ENCODE peak calls at places on chromosomes 6 and 20, in ten cellular contexts. Q, J, A, I, T, O, K, H, W and U are unnamed samples.

GRCh38 chr20:19974621-19975435 is 42.3 kb upstream of the NAA20 start:
- DNase-seq in Q (no peak), J (peak; percentile 94), A (peak; percentile 97), I (no peak), T (peak; percentile 90), O (peak; percentile 85), K (peak; percentile 94), H (peak; percentile 90), W (peak; percentile 97), U (peak; percentile 77)

GRCh38 chr6:21436625-21437024 is 156.9 kb upstream of the SOX4 start:
- DNase-seq in Q (no peak), J (no peak), A (no peak), I (no peak), T (no peak), O (no peak), K (no peak), H (no peak), W (no peak), U (no peak)

GRCh38 chr6:144559865-144560603 is 274.9 kb downstream of the UTRN start:
- DNase-seq in Q (no peak), J (peak; percentile 38), A (no peak), I (no peak), T (no peak), O (peak; percentile 6), K (no peak), H (peak; percentile 81), W (peak; percentile 38), U (no peak)

GRCh38 chr6:129621252-129621651 is 88.7 kb downstream of the ARHGAP18 start:
- DNase-seq in Q (peak; percentile 38), J (no peak), A (no peak), I (peak; percentile 72), T (no peak), O (no peak), K (no peak), H (no peak), W (no peak), U (no peak)

GRCh38 chr6:17816921-17817611 is 110.3 kb upstream of the NUP153 start:
- DNase-seq in Q (no peak), J (peak; percentile 36), A (no peak), I (peak; percentile 48), T (no peak), O (peak; percentile 22), K (no peak), H (no peak), W (peak; percentile 75), U (peak; percentile 45)

GRCh38 chr6:143822584-143823024 is 20.5 kb upstream of the LTV1 start:
- DNase-seq in Q (no peak), J (peak; percentile 74), A (no peak), I (no peak), T (no peak), O (no peak), K (peak; percentile 47), H (peak; percentile 7), W (peak; percentile 35), U (no peak)

GRCh38 chr6:139965393-139965792 is 590.9 kb upstream of the CITED2 start:
- DNase-seq in Q (no peak), J (peak; percentile 63), A (no peak), I (no peak), T (no peak), O (no peak), K (no peak), H (no peak), W (peak; percentile 68), U (no peak)

GRCh38 chr6:107357842-107358241 is 101.5 kb downstream of the PDSS2 start:
- DNase-seq in Q (no peak), J (no peak), A (no peak), I (no peak), T (no peak), O (no peak), K (no peak), H (no peak), W (no peak), U (no peak)

GRCh38 chr6:149964243-149965190 is 774 bp downstream of the ULBP1 start:
- DNase-seq in Q (peak; percentile 22), J (peak; percentile 17), A (no peak), I (peak; percentile 75), T (no peak), O (no peak), K (peak; percentile 83), H (peak; percentile 43), W (peak; percentile 16), U (no peak)

GRCh38 chr6:149961728-149962425 is 1.9 kb upstream of the ULBP1 start:
- DNase-seq in Q (peak; percentile 42), J (no peak), A (no peak), I (peak; percentile 80), T (no peak), O (no peak), K (no peak), H (no peak), W (no peak), U (no peak)

GRCh38 chr6:149963462-149964242 is at the start of gene ULBP1:
- DNase-seq in Q (peak; percentile 69), J (peak; percentile 87), A (peak; percentile 91), I (peak; percentile 95), T (peak; percentile 91), O (peak; percentile 75), K (peak; percentile 96), H (peak; percentile 62), W (peak; percentile 83), U (no peak)

GRCh38 chr6:149963212-149963461 is 606 bp upstream of the ULBP1 start:
- DNase-seq in Q (no peak), J (peak; percentile 40), A (no peak), I (peak; percentile 80), T (no peak), O (no peak), K (peak; percentile 90), H (peak; percentile 35), W (peak; percentile 40), U (peak; percentile 41)

DNA sequence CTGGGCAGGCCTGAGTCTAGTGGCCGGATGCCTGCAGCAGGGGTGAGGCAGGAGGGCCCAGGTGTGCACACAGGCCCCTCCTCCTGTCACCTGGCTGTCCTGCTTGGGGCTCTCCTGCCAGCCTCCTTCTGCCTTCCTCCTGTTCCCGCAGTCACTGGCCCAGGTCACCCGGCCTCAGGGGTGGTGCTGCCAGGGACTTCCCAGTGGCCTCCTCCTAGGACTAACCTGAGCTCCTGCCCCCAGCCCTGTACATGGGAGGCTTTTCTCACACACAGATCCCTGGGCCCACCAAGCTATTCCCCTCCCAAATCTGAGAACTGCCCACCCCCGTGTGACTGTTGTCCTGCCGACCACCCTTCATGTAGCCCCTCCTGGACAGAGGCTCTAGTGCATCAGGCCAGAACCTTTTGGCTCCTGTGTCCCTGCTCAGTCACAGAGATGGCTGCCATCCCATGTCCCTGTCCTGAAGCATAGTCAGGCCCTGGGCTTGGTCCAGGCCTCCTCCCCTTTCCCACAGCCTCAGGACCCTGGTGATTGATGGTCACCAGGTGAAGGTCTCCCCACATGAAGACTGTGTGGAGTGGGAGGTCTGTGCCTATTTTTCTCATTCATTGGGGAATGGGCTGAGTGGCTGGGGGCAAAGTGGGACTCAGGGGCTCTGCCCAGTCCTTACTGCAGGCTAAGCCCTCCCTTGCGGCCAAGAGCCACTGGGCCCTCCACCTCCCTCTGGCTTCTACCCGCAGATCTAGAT is 1.1 kb upstream of the ULBP1 start:
- DNase-seq in Q (no peak), J (no peak), A (peak; percentile 38), I (no peak), T (no peak), O (no peak), K (no peak), H (no peak), W (no peak), U (no peak)
- H3K4me3 ChIP-seq in Q (peak overlapping the region; percentile 74), J (no peak overlapping the region), A (no peak overlapping the region), I (peak overlapping the region; percentile 84), T (no peak overlapping the region), O (no peak overlapping the region), K (peak overlapping the region; percentile 73), H (peak overlapping the region; percentile 49), W (peak overlapping the region; percentile 53), U (no peak overlapping the region)

GRCh38 chr20:35458388-35458787 is 3.0 kb downstream of the CEP250 start:
- DNase-seq in Q (no peak), J (no peak), A (no peak), I (no peak), T (no peak), O (no peak), K (no peak), H (no peak), W (no peak), U (no peak)
- TF ChIP-seq CTCF in Q (no peak), J (no peak), A (no peak), I (no peak), T (no peak), O (no peak), K (no peak), H (no peak), W (no peak), U (no peak)

GRCh38 chr6:169225887-169226286 is 27.8 kb downstream of the THBS2 start:
- DNase-seq in Q (no peak), J (no peak), A (peak; percentile 67), I (no peak), T (no peak), O (no peak), K (no peak), H (no peak), W (no peak), U (no peak)

GRCh38 chr6:169225131-169225576 is 28.5 kb downstream of the THBS2 start:
- DNase-seq in Q (no peak), J (no peak), A (peak; percentile 50), I (no peak), T (no peak), O (no peak), K (no peak), H (no peak), W (no peak), U (no peak)

GRCh38 chr6:169223006-169223405 is 30.6 kb downstream of the THBS2 start:
- DNase-seq in Q (no peak), J (no peak), A (peak; percentile 48), I (no peak), T (no peak), O (no peak), K (peak; percentile 57), H (no peak), W (no peak), U (no peak)

GRCh38 chr6:169224185-169224695 is 29.4 kb downstream of the THBS2 start:
- DNase-seq in Q (no peak), J (peak; percentile 93), A (peak; percentile 61), I (no peak), T (no peak), O (no peak), K (peak; percentile 93), H (peak; percentile 73), W (peak; percentile 92), U (no peak)

GRCh38 chr6:169224716-169225115 is 28.9 kb downstream of the THBS2 start:
- DNase-seq in Q (no peak), J (no peak), A (peak; percentile 59), I (no peak), T (no peak), O (no peak), K (peak; percentile 62), H (no peak), W (no peak), U (no peak)
- H3K36me3 ChIP-seq in Q (no peaks in the 10 kb centered on the region), J (no peaks in the 10 kb centered on the region), A (no peaks in the 10 kb centered on the region), I (no peaks in the 10 kb centered on the region), T (no peaks in the 10 kb centered on the region), O (no peaks in the 10 kb centered on the region), K (peaks cover 100% of the 10 kb centered on the region), H (peaks cover 97% of the 10 kb centered on the region), W (peaks cover 56% of the 10 kb centered on the region), U (no peaks in the 10 kb centered on the region)

DNA sequence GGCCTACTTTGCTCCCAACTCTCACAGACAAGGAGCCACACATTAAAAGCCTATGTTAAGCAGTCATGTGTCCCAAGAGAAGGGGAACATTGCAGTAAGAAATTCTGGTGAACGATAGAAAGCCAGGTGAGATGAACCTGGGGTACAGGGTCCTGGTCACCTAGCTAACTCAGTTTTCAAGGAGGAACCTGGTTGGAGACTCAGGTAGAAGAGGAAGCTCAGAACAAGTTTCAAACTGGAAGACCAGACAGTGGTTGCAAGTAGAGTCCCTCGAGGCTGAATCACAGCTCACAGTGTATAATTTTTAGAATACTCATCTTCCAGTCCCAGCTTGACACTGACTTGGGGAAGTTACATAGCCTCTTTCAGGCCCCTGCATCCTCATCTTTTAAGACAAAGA is 45.6 kb upstream of the TMEM170B start:
- DNase-seq in Q (no peak), J (no peak), A (no peak), I (no peak), T (no peak), O (no peak), K (no peak), H (no peak), W (no peak), U (no peak)
- H3K4me3 ChIP-seq in Q (no peak overlapping the region), J (no peak overlapping the region), A (no peak overlapping the region), I (no peak overlapping the region), T (no peak overlapping the region), O (no peak overlapping the region), K (no peak overlapping the region), H (no peak overlapping the region), W (no peak overlapping the region), U (no peak overlapping the region)